ENCODE peak calls at places on chromosome 3, in ten cellular contexts. H, P, O, K, W, S, Y, T, J and M are unnamed samples.

GRCh38 chr3:147384210-147385058 is 21.9 kb downstream of the ZIC4 start:
- DNase-seq in Y (no peak), K (no peak), O (no peak), H (no peak), W (no peak), P (no peak), T (no peak), J (peak), S (no peak), M (no peak)

GRCh38 chr3:13548696-13549512 is at the start of gene FBLN2:
- DNase-seq in T (no peak), P (peak), Y (no peak), W (peak), K (no peak), H (peak), O (peak), J (peak), S (no peak), M (no peak)

GRCh38 chr3:94069242-94069813 is 6.5 kb downstream of the NSUN3 start:
- DNase-seq in P (peak), S (no peak), Y (peak), J (peak), K (peak), O (peak), H (no peak), T (no peak), W (peak), M (no peak)

GRCh38 chr3:126847061-126847460 is 135.9 kb upstream of the PLXNA1 start:
- DNase-seq in S (no peak), P (no peak), T (no peak), O (no peak), K (no peak), W (no peak), J (no peak), Y (no peak), H (no peak), M (no peak)

GRCh38 chr3:173501941-173502489 is 104.5 kb downstream of the NLGN1 start:
- DNase-seq in H (no peak), T (no peak), K (peak), S (peak), O (peak), P (no peak), W (peak), Y (peak), J (no peak), M (no peak)

GRCh38 chr3:187136936-187137335 is 2.4 kb downstream of the RPL39L start:
- DNase-seq in T (no peak), P (no peak), H (no peak), W (peak), K (peak), S (peak), O (peak), J (no peak), Y (peak), M (no peak)

GRCh38 chr3:135473449-135473848 is 492.1 kb upstream of the PPP2R3A start:
- DNase-seq in H (no peak), S (no peak), P (no peak), W (no peak), J (no peak), K (no peak), Y (no peak), T (no peak), O (no peak), M (no peak)

GRCh38 chr3:13509816-13510192 is 29.7 kb downstream of the HDAC11 start:
- DNase-seq in H (peak), T (no peak), O (no peak), W (no peak), Y (no peak), S (no peak), P (no peak), J (no peak), K (no peak), M (no peak)

GRCh38 chr3:134333522-134334181 is 40.6 kb downstream of the AMOTL2 start:
- DNase-seq in H (no peak), W (peak), J (peak), S (peak), Y (peak), P (peak), T (no peak), K (peak), O (peak), M (peak)

GRCh38 chr3:178112134-178112533 is 424.1 kb upstream of the KCNMB2 start:
- DNase-seq in S (no peak), T (no peak), Y (no peak), W (no peak), P (no peak), O (no peak), H (no peak), K (no peak), J (peak), M (peak)

GRCh38 chr3:28840976-28841376 is 439.9 kb upstream of the RBMS3 start:
- DNase-seq in W (no peak), K (no peak), J (no peak), T (no peak), O (no peak), Y (peak), S (no peak), H (no peak), P (no peak), M (no peak)

GRCh38 chr3:128488995-128489859 is 3.8 kb downstream of the GATA2 start:
- DNase-seq in Y (no peak), H (peak), J (peak), O (peak), W (peak), K (no peak), S (no peak), P (peak), T (no peak), M (no peak)

GRCh38 chr3:107143206-107143605 is 234.0 kb upstream of the CCDC54 start:
- DNase-seq in Y (no peak), S (peak), P (no peak), O (no peak), K (no peak), W (no peak), J (peak), T (no peak), H (no peak), M (peak)

GRCh38 chr3:184016820-184017671 is 638 bp downstream of the ABCC5 start:
- DNase-seq in T (peak), J (peak), S (no peak), P (peak), W (peak), Y (no peak), O (peak), H (peak), K (peak), M (peak)

GRCh38 chr3:81871358-81872152 is 110.1 kb upstream of the GBE1 start:
- DNase-seq in J (peak), T (no peak), H (no peak), S (no peak), Y (no peak), K (no peak), W (peak), P (no peak), O (peak), M (peak)

GRCh38 chr3:72661115-72661457 is 187.2 kb downstream of the SHQ1 start:
- DNase-seq in K (peak), T (no peak), J (no peak), S (peak), O (peak), W (peak), Y (peak), P (no peak), H (peak), M (peak)

GRCh38 chr3:128591728-128592426 is 58.7 kb downstream of the RPN1 start:
- DNase-seq in J (no peak), O (no peak), P (no peak), W (peak), T (no peak), S (no peak), K (no peak), Y (no peak), H (no peak), M (no peak)

GRCh38 chr3:155742339-155742980 is 2.4 kb downstream of the PLCH1 start:
- DNase-seq in W (no peak), J (no peak), Y (no peak), H (no peak), O (no peak), S (no peak), K (no peak), P (no peak), T (no peak), M (no peak)

GRCh38 chr3:11989383-11990050 is 14.7 kb upstream of the SYN2 start:
- DNase-seq in J (peak), Y (no peak), K (no peak), T (no peak), S (no peak), O (no peak), H (no peak), P (no peak), W (no peak), M (no peak)

GRCh38 chr3:22392859-22393258 is 641.8 kb upstream of the ZNF385D start:
- DNase-seq in Y (no peak), H (no peak), W (no peak), J (no peak), K (no peak), T (no peak), P (no peak), O (no peak), S (no peak), M (no peak)

GRCh38 chr3:13219902-13220296 is 146.7 kb upstream of the IQSEC1 start:
- DNase-seq in T (no peak), H (peak), W (no peak), P (no peak), O (no peak), K (no peak), S (no peak), J (no peak), Y (no peak), M (no peak)

GRCh38 chr3:38003817-38004414 is 13.3 kb downstream of the VILL start:
- DNase-seq in W (no peak), O (no peak), H (peak), S (no peak), K (no peak), J (no peak), P (no peak), Y (no peak), T (no peak), M (peak)

GRCh38 chr3:193207290-193207689 is 33.7 kb upstream of the PLAAT1 start:
- DNase-seq in Y (peak), H (no peak), S (no peak), P (no peak), K (no peak), O (no peak), W (no peak), J (no peak), T (no peak), M (peak)
- H3K4me3 ChIP-seq in Y (no peak), H (no peak), S (no peak), P (no peak), K (no peak), O (no peak), W (no peak), J (no peak), T (no peak), M (no peak)

DNA sequence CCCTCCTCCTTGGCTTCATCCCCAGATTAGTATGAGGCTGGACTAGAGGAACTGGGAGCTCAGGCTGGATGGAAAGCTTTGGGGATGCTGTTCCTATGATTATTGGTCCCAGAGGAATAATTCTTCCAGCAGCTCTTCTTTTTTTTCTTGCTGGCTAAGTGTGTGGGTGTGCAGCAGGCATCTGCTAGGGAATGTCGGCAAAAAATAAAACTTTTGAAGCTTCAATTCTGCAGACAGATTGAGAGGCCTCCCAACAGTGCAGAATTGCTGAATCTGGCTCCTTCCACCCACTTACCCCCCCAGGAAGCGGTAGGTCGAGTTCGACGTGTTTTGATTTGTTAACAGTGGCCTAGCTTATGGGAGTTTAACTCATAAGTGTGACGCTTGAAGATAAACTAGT is 138.6 kb upstream of the ANKRD28 start:
- DNase-seq in S (peak), J (peak), T (no peak), H (no peak), K (no peak), W (peak), P (no peak), Y (no peak), O (peak), M (no peak)
- H3K4me3 ChIP-seq in S (no peak), J (no peak), T (no peak), H (no peak), K (no peak), W (no peak), P (no peak), Y (no peak), O (no peak), M (no peak)

GRCh38 chr3:41276191-41276590 is 76.9 kb downstream of the CTNNB1 start:
- DNase-seq in H (no peak), W (no peak), T (no peak), P (no peak), J (no peak), S (no peak), Y (no peak), O (no peak), K (no peak), M (no peak)

GRCh38 chr3:41267975-41268640 is 68.8 kb downstream of the CTNNB1 start:
- DNase-seq in H (no peak), O (peak), T (no peak), K (peak), J (no peak), Y (peak), S (peak), P (no peak), W (peak), M (peak)

GRCh38 chr3:41274944-41275668 is 75.8 kb downstream of the CTNNB1 start:
- DNase-seq in W (peak), O (peak), P (no peak), K (peak), Y (peak), J (no peak), S (peak), T (no peak), H (no peak), M (no peak)

GRCh38 chr3:41277790-41278465 is 78.6 kb downstream of the CTNNB1 start:
- DNase-seq in O (no peak), K (no peak), W (no peak), H (no peak), T (no peak), Y (no peak), S (no peak), J (no peak), P (peak), M (no peak)

GRCh38 chr3:41272667-41273066 is 73.4 kb downstream of the CTNNB1 start:
- DNase-seq in S (no peak), Y (no peak), O (no peak), K (no peak), H (no peak), J (no peak), W (no peak), T (no peak), P (no peak), M (no peak)
- H3K4me3 ChIP-seq in S (no peak), Y (no peak), O (no peak), K (no peak), H (no peak), J (no peak), W (no peak), T (no peak), P (no peak), M (no peak)

GRCh38 chr3:150597646-150598045 is 5.5 kb upstream of the SELENOT start:
- DNase-seq in S (no peak), K (no peak), J (no peak), T (no peak), H (no peak), O (no peak), Y (no peak), P (no peak), W (no peak), M (no peak)
- H3K4me3 ChIP-seq in S (no peak), K (no peak), J (no peak), T (no peak), H (no peak), O (no peak), Y (no peak), P (no peak), W (no peak), M (no peak)